ENCODE peak calls at places on chromosome 2, in five cellular contexts. K is GM06990, T is nephron progenitor cell, C is NCI-H2081 treated with DMSO at 0.1 percent for 48 hours, O is RPMI8226. J is an unnamed sample.

GRCh38 chr2:144509548-144510205 is 10.2 kb downstream of the ZEB2 start:
- DNase-seq in K (no peak), T (no peak), C (no peak), O (no peak), J (no peak)

GRCh38 chr2:37211939-37212338 is 15.6 kb downstream of the CEBPZOS start:
- DNase-seq in K (no peak), T (no peak), C (no peak), O (no peak), J (no peak)

GRCh38 chr2:240585101-240585500 is 1.4 kb upstream of the CAPN10 start:
- DNase-seq in K (no peak), T (no peak), C (no peak), O (peak; percentile 79), J (peak; percentile 65)

GRCh38 chr2:108297436-108298141 is 8.9 kb downstream of the SULT1C2 start:
- DNase-seq in K (no peak), T (no peak), C (no peak), O (no peak), J (no peak)

GRCh38 chr2:6914829-6915228 is 2.4 kb upstream of the RNF144A start:
- DNase-seq in K (no peak), T (no peak), C (no peak), O (no peak), J (no peak)

GRCh38 chr2:78992451-78992806 is 33.1 kb upstream of the REG3G start:
- DNase-seq in K (no peak), T (peak; percentile 53), C (no peak), O (peak; percentile 20), J (no peak)

GRCh38 chr2:67840460-67841068 is 222.2 kb downstream of the C1D start:
- DNase-seq in K (peak; percentile 13), T (peak; percentile 73), C (no peak), O (peak; percentile 63), J (peak; percentile 2)

GRCh38 chr2:23077599-23077998 is 307.4 kb upstream of the KLHL29 start:
- DNase-seq in K (no peak), T (no peak), C (no peak), O (no peak), J (no peak)

GRCh38 chr2:75002007-75002406 is 43.6 kb downstream of the POLE4 start:
- DNase-seq in K (no peak), T (no peak), C (no peak), O (no peak), J (no peak)

GRCh38 chr2:147632193-147632592 is 212.6 kb upstream of the ACVR2A start:
- DNase-seq in K (peak; percentile 35), T (no peak), C (no peak), O (peak; percentile 42), J (no peak)

GRCh38 chr2:150127995-150128394 is 359.5 kb downstream of the RND3 start:
- DNase-seq in K (no peak), T (no peak), C (no peak), O (no peak), J (no peak)

GRCh38 chr2:176518823-176519222 is 249.6 kb downstream of the MTX2 start:
- DNase-seq in K (no peak), T (no peak), C (no peak), O (no peak), J (no peak)

GRCh38 chr2:40243581-40243980 is 208.3 kb downstream of the SLC8A1 start:
- DNase-seq in K (no peak), T (no peak), C (no peak), O (no peak), J (no peak)

GRCh38 chr2:221323513-221323912 is 248.6 kb downstream of the EPHA4 start:
- DNase-seq in K (no peak), T (no peak), C (no peak), O (no peak), J (no peak)

J was measured in GM12864.